ENCODE peak calls at places on chromosomes 5 and 9, in ten cellular contexts. K, W, B, C, Z, A, I, Q, J and P are unnamed samples.

GRCh38 chr5:9889511-9889910 is 259.4 kb upstream of the TAS2R1 start:
- DNase-seq in K (no peak), W (no peak), B (no peak), C (no peak), Z (no peak), A (no peak), I (no peak), Q (no peak), J (no peak), P (no peak)

GRCh38 chr9:29564564-29564963 is 1991.3 kb upstream of the C9orf72 start:
- DNase-seq in K (no peak), W (no peak), B (no peak), C (no peak), Z (no peak), A (no peak), I (no peak), Q (no peak), J (no peak), P (no peak)

GRCh38 chr5:52786937-52787599 is 648 bp upstream of the ITGA1 start:
- DNase-seq in K (no peak), W (peak), B (no peak), C (peak), Z (no peak), A (no peak), I (peak), Q (no peak), J (peak), P (no peak)

GRCh38 chr5:78720997-78721396 is 72.4 kb upstream of the LHFPL2 start:
- DNase-seq in K (no peak), W (no peak), B (no peak), C (no peak), Z (no peak), A (no peak), I (no peak), Q (no peak), J (no peak), P (no peak)

GRCh38 chr5:180069589-180070247 is 1.8 kb downstream of the RNF130 start:
- DNase-seq in K (no peak), W (no peak), B (no peak), C (peak), Z (no peak), A (no peak), I (peak), Q (no peak), J (no peak), P (no peak)

GRCh38 chr9:89988458-89988857 is 383.6 kb downstream of the GADD45G start:
- DNase-seq in K (no peak), W (no peak), B (no peak), C (no peak), Z (no peak), A (no peak), I (no peak), Q (no peak), J (no peak), P (no peak)

GRCh38 chr5:68542207-68542606 is 326.7 kb downstream of the PIK3R1 start:
- DNase-seq in K (no peak), W (no peak), B (no peak), C (no peak), Z (no peak), A (no peak), I (no peak), Q (no peak), J (no peak), P (no peak)

GRCh38 chr9:137075275-137075775 is 2.0 kb upstream of the UAP1L1 start:
- DNase-seq in K (no peak), W (no peak), B (no peak), C (no peak), Z (no peak), A (no peak), I (no peak), Q (no peak), J (peak), P (no peak)

GRCh38 chr5:74094096-74094778 is 468.2 kb downstream of the ARHGEF28 start:
- DNase-seq in K (no peak), W (no peak), B (no peak), C (no peak), Z (no peak), A (no peak), I (no peak), Q (no peak), J (no peak), P (no peak)

GRCh38 chr5:14211818-14212799 is 69.0 kb downstream of the TRIO start:
- DNase-seq in K (no peak), W (no peak), B (peak), C (peak), Z (no peak), A (no peak), I (no peak), Q (no peak), J (no peak), P (no peak)

GRCh38 chr5:83701886-83702285 is 18.8 kb downstream of the HAPLN1 start:
- DNase-seq in K (no peak), W (no peak), B (no peak), C (no peak), Z (no peak), A (no peak), I (no peak), Q (no peak), J (no peak), P (no peak)

GRCh38 chr9:95188459-95188858 is 129.1 kb downstream of the FANCC start:
- DNase-seq in K (no peak), W (no peak), B (no peak), C (no peak), Z (no peak), A (no peak), I (no peak), Q (no peak), J (no peak), P (no peak)

GRCh38 chr5:146233441-146233840 is 30.0 kb downstream of the RBM27 start:
- DNase-seq in K (no peak), W (no peak), B (no peak), C (no peak), Z (no peak), A (no peak), I (peak), Q (no peak), J (no peak), P (no peak)

GRCh38 chr5:5063533-5063953 is 76.6 kb upstream of the ADAMTS16 start:
- DNase-seq in K (no peak), W (no peak), B (no peak), C (no peak), Z (no peak), A (no peak), I (no peak), Q (no peak), J (peak), P (no peak)

GRCh38 chr5:133142782-133143181 is 91.0 kb downstream of the HSPA4 start:
- DNase-seq in K (no peak), W (no peak), B (no peak), C (no peak), Z (no peak), A (no peak), I (no peak), Q (no peak), J (no peak), P (no peak)

GRCh38 chr5:757931-758697 is 26.4 kb downstream of the ZDHHC11B start:
- DNase-seq in K (no peak), W (no peak), B (no peak), C (peak), Z (no peak), A (peak), I (peak), Q (no peak), J (no peak), P (no peak)

GRCh38 chr9:87674565-87675299 is 51.2 kb upstream of the CTSL start:
- DNase-seq in K (no peak), W (no peak), B (no peak), C (no peak), Z (peak), A (no peak), I (no peak), Q (no peak), J (no peak), P (no peak)

GRCh38 chr5:133295520-133295919 is 243.7 kb downstream of the HSPA4 start:
- DNase-seq in K (no peak), W (no peak), B (no peak), C (no peak), Z (no peak), A (no peak), I (no peak), Q (no peak), J (no peak), P (no peak)

GRCh38 chr5:162852145-162852544 is 585.2 kb upstream of the CCNG1 start:
- DNase-seq in K (no peak), W (no peak), B (no peak), C (no peak), Z (no peak), A (no peak), I (no peak), Q (no peak), J (peak), P (no peak)

GRCh38 chr5:10913846-10914245 is 152.8 kb upstream of the DAP start:
- DNase-seq in K (no peak), W (no peak), B (no peak), C (no peak), Z (no peak), A (no peak), I (no peak), Q (peak), J (no peak), P (no peak)

GRCh38 chr5:149118463-149118862 is 22.8 kb upstream of the ABLIM3 start:
- DNase-seq in K (no peak), W (no peak), B (no peak), C (no peak), Z (no peak), A (no peak), I (no peak), Q (no peak), J (no peak), P (no peak)

GRCh38 chr9:127058645-127059021 is 63.8 kb downstream of the ANGPTL2 start:
- DNase-seq in K (no peak), W (no peak), B (no peak), C (no peak), Z (no peak), A (no peak), I (no peak), Q (no peak), J (no peak), P (no peak)

GRCh38 chr5:102807878-102808502 is 52.9 kb downstream of the PAM start:
- DNase-seq in K (no peak), W (no peak), B (no peak), C (peak), Z (no peak), A (no peak), I (no peak), Q (no peak), J (peak), P (no peak)

GRCh38 chr9:135211524-135211890 is 124.0 kb downstream of the OLFM1 start:
- DNase-seq in K (no peak), W (no peak), B (no peak), C (no peak), Z (no peak), A (peak), I (no peak), Q (no peak), J (no peak), P (no peak)

GRCh38 chr5:107389130-107389553 is 281.6 kb downstream of the EFNA5 start:
- DNase-seq in K (no peak), W (no peak), B (peak), C (peak), Z (no peak), A (no peak), I (peak), Q (peak), J (no peak), P (no peak)

GRCh38 chr5:175889910-175890684 is 18.7 kb downstream of the CPLX2 start:
- DNase-seq in K (no peak), W (peak), B (no peak), C (no peak), Z (no peak), A (no peak), I (peak), Q (no peak), J (no peak), P (no peak)

GRCh38 chr5:173321886-173322285 is 6.3 kb downstream of the STC2 start:
- DNase-seq in K (no peak), W (no peak), B (no peak), C (no peak), Z (no peak), A (no peak), I (no peak), Q (no peak), J (no peak), P (no peak)

GRCh38 chr9:136454026-136454796 is 14.6 kb upstream of the INPP5E start:
- DNase-seq in K (no peak), W (no peak), B (no peak), C (no peak), Z (no peak), A (peak), I (no peak), Q (no peak), J (no peak), P (no peak)

GRCh38 chr9:133112361-133113026 is 8.5 kb downstream of the RALGDS start:
- DNase-seq in K (no peak), W (no peak), B (peak), C (peak), Z (no peak), A (no peak), I (no peak), Q (no peak), J (no peak), P (no peak)

GRCh38 chr9:36486933-36487481 is 85.7 kb upstream of the MELK start:
- DNase-seq in K (peak), W (no peak), B (no peak), C (peak), Z (no peak), A (peak), I (peak), Q (no peak), J (peak), P (peak)
- TF ChIP-seq POLR2AphosphoS5 in K (no peak), W (no peak), B (no peak), C (no peak), Z (no peak), A (no peak), I (no peak), Q (no peak), J (no peak), P (no peak)

GRCh38 chr5:95864456-95864855 is 41.9 kb upstream of the GLRX start:
- DNase-seq in K (no peak), W (no peak), B (no peak), C (no peak), Z (no peak), A (no peak), I (no peak), Q (no peak), J (no peak), P (no peak)

GRCh38 chr5:95864944-95865504 is 42.5 kb upstream of the GLRX start:
- DNase-seq in K (no peak), W (no peak), B (no peak), C (peak), Z (no peak), A (no peak), I (no peak), Q (no peak), J (no peak), P (no peak)

GRCh38 chr5:95862636-95863382 is 40.3 kb upstream of the GLRX start:
- DNase-seq in K (no peak), W (no peak), B (no peak), C (no peak), Z (no peak), A (no peak), I (no peak), Q (no peak), J (no peak), P (no peak)

GRCh38 chr5:95861858-95862561 is 39.5 kb upstream of the GLRX start:
- DNase-seq in K (no peak), W (no peak), B (no peak), C (no peak), Z (no peak), A (no peak), I (no peak), Q (no peak), J (no peak), P (no peak)

DNA sequence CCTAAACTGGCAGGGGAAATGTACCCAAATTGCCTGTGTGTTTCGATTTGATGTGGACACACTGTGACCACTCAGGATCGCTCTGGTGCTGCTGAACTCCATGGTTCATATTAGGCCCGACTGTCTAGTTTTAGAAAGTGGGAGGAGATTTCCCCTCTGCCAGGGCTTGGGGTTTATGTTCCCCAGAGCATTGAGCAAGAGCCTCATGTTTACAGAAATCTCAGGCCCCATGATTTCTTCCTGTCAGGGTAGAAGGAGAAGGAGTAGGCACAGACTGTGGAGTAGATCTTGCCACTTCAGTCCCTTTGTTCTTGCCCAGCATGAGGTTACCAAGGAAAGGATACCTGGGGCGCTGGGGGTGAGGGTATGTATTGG is 40.8 kb upstream of the GLRX start:
- DNase-seq in K (no peak), W (no peak), B (no peak), C (no peak), Z (no peak), A (no peak), I (no peak), Q (peak), J (no peak), P (no peak)
- TF ChIP-seq POLR2AphosphoS5 in K (no peak), W (no peak), B (no peak), C (no peak), Z (no peak), A (peak), I (peak), Q (no peak), J (no peak), P (no peak)

GRCh38 chr9:99051353-99051752 is 53.6 kb upstream of the TGFBR1 start:
- DNase-seq in K (no peak), W (no peak), B (no peak), C (no peak), Z (no peak), A (no peak), I (no peak), Q (no peak), J (no peak), P (no peak)
- TF ChIP-seq POLR2AphosphoS5 in K (no peak), W (no peak), B (no peak), C (no peak), Z (no peak), A (no peak), I (no peak), Q (no peak), J (no peak), P (no peak)

GRCh38 chr5:50749873-50750272 is 83.4 kb downstream of the PARP8 start:
- DNase-seq in K (no peak), W (no peak), B (no peak), C (no peak), Z (no peak), A (no peak), I (no peak), Q (no peak), J (no peak), P (no peak)

GRCh38 chr5:50745221-50745620 is 78.8 kb downstream of the PARP8 start:
- DNase-seq in K (no peak), W (no peak), B (no peak), C (no peak), Z (no peak), A (no peak), I (no peak), Q (no peak), J (no peak), P (no peak)

GRCh38 chr5:50752800-50753199 is 86.4 kb downstream of the PARP8 start:
- DNase-seq in K (no peak), W (no peak), B (no peak), C (no peak), Z (no peak), A (no peak), I (no peak), Q (no peak), J (no peak), P (no peak)

GRCh38 chr5:50749181-50749580 is 82.7 kb downstream of the PARP8 start:
- DNase-seq in K (no peak), W (no peak), B (no peak), C (no peak), Z (no peak), A (no peak), I (no peak), Q (no peak), J (no peak), P (no peak)

GRCh38 chr5:50751064-50751657 is 84.7 kb downstream of the PARP8 start:
- DNase-seq in K (peak), W (peak), B (peak), C (peak), Z (no peak), A (no peak), I (no peak), Q (no peak), J (peak), P (no peak)
- TF ChIP-seq POLR2AphosphoS5 in K (no peak), W (no peak), B (no peak), C (no peak), Z (no peak), A (no peak), I (no peak), Q (no peak), J (no peak), P (no peak)

DNA sequence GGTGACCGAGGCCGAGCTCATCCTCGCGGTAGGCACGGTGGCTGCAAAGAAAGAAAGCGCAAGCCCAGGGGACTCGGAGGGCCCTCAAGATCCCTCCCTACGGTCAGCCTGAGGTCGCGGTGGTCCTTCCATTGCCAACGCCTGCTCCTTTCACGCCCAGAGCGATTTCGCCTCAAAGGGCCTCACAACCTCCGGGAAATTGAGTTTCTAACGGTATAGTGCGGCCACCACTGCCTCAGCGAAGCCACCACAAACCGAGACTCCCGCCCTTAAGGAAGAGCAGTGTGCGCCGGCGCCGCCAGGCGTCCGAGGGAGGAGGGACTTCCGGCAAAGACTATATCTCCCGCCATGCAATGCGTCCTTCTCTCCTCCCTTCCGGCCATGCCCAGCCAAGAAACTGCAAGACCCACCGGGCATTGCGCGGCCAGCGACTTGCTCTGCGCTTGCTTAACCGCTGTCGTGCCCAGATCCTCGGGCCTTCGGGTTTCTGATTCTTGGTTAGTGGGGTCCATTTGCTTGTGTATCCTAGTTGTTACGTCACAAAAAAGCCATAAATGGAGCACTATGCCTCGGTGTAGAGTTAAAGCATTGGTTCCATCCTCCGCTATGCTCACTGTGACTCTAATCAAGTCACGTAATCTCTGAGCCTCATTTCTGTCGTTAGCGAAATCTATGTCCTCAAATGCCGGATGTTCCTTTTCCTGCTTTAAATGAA is at the start of gene HAUS6:
- DNase-seq in K (peak), W (peak), B (peak), C (peak), Z (peak), A (peak), I (peak), Q (peak), J (peak), P (peak)
- TF ChIP-seq POLR2AphosphoS5 in K (peak), W (peak), B (peak), C (no peak), Z (peak), A (peak), I (peak), Q (peak), J (peak), P (peak)

GRCh38 chr9:125126019-125126746 is 17.1 kb downstream of the SCAI start:
- DNase-seq in K (peak), W (no peak), B (peak), C (peak), Z (no peak), A (peak), I (peak), Q (no peak), J (no peak), P (peak)
- TF ChIP-seq POLR2AphosphoS5 in K (no peak), W (no peak), B (no peak), C (peak), Z (peak), A (no peak), I (no peak), Q (no peak), J (no peak), P (peak)